ENCODE peak calls at places on chromosome 12, in five cellular contexts. W is stimulated activated CD8-positive, alpha-beta memory T cell treated with anti-CD3 and anti-CD28 coated beads, Interleukin-4, amount 100 ng/mL, for 48 hours; E is fibroblast of mammary gland; Z is activated gamma-delta T cell; N is SHP77. C is an unnamed sample.
A peak's percentile ranks its signal among the peaks of the same experiment; 100 is the strongest.

GRCh38 chr12:110059651-110060000 is 11.3 kb upstream of the C12orf76 start:
- DNase-seq in Z (no peak), N (no peak), W (no peak), E (no peak), C (no peak)

GRCh38 chr12:23209793-23210192 is 584.8 kb downstream of the ETNK1 start:
- DNase-seq in W (no peak), Z (no peak), N (no peak), E (peak; percentile 59), C (no peak)

GRCh38 chr12:66090157-66090556 is 40.4 kb downstream of the LLPH start:
- DNase-seq in Z (no peak), N (no peak), W (no peak), E (no peak), C (no peak)

GRCh38 chr12:2960996-2961616 is 1.9 kb downstream of the TEAD4 start:
- DNase-seq in W (no peak), Z (no peak), E (no peak), N (no peak), C (no peak)

GRCh38 chr12:24562761-24563392 is 386.0 kb downstream of the BCAT1 start:
- DNase-seq in W (no peak), E (peak; percentile 43), Z (no peak), N (no peak), C (peak; percentile 7)

GRCh38 chr12:101204598-101205304 is 5.3 kb downstream of the SLC5A8 start:
- DNase-seq in Z (no peak), N (no peak), W (no peak), E (no peak), C (no peak)

GRCh38 chr12:61536117-61536516 is 724.1 kb upstream of the USP15 start:
- DNase-seq in N (no peak), W (no peak), Z (no peak), E (no peak), C (no peak)

GRCh38 chr12:93415723-93416464 is 25.9 kb downstream of the UBE2N start:
- DNase-seq in E (peak; percentile 62), Z (no peak), N (no peak), W (no peak), C (peak; percentile 71)

GRCh38 chr12:2267624-2268477 is 215.1 kb downstream of the CACNA1C start:
- DNase-seq in E (peak; percentile 75), N (no peak), Z (no peak), W (no peak), C (peak; percentile 96)

GRCh38 chr12:19373569-19373968 is 65.7 kb upstream of the AEBP2 start:
- DNase-seq in N (no peak), W (no peak), Z (no peak), E (no peak), C (no peak)

GRCh38 chr12:104134882-104135281 is 3.1 kb downstream of the NFYB start:
- DNase-seq in W (no peak), Z (no peak), E (no peak), N (no peak), C (no peak)

GRCh38 chr12:123843912-123844748 is 82.0 kb downstream of the DNAH10 start:
- DNase-seq in E (no peak), N (no peak), Z (no peak), W (no peak), C (no peak)

GRCh38 chr12:124411291-124411878 is 116.5 kb downstream of the RFLNA start:
- DNase-seq in N (no peak), W (no peak), Z (no peak), E (peak; percentile 96), C (peak; percentile 96)

GRCh38 chr12:6372403-6373003 is 2.9 kb downstream of the SCNN1A start:
- DNase-seq in E (peak; percentile 88), W (no peak), N (peak; percentile 10), Z (no peak), C (peak; percentile 88)

GRCh38 chr12:47837190-47838171 is 17.8 kb upstream of the HDAC7 start:
- DNase-seq in N (peak; percentile 60), W (peak; percentile 78), E (peak; percentile 78), Z (no peak), C (peak; percentile 68)

GRCh38 chr12:56932146-56932545 is 2.1 kb downstream of the SDR9C7 start:
- DNase-seq in E (no peak), N (no peak), Z (no peak), W (no peak), C (no peak)

GRCh38 chr12:12010277-12011031 is 60.3 kb upstream of the BCL2L14 start:
- DNase-seq in E (peak; percentile 74), N (no peak), Z (no peak), W (peak; percentile 80), C (peak; percentile 70)

GRCh38 chr12:94077209-94077608 is 71.2 kb upstream of the PLXNC1 start:
- DNase-seq in W (no peak), N (no peak), Z (no peak), E (no peak), C (no peak)

GRCh38 chr12:77366616-77367015 is 301.2 kb upstream of the E2F7 start:
- DNase-seq in Z (no peak), W (no peak), N (no peak), E (no peak), C (no peak)

GRCh38 chr12:99567072-99567471 is 80.5 kb upstream of the GARIN6 start:
- DNase-seq in E (no peak), Z (no peak), W (no peak), N (no peak), C (no peak)

GRCh38 chr12:77723308-77723707 is 107.4 kb upstream of the NAV3 start:
- DNase-seq in Z (no peak), W (no peak), E (no peak), N (no peak), C (no peak)